ENCODE peak calls at places on chromosomes 4 and X, in ten cellular contexts. K, D, M, L, P, A, H, Q, V and S are unnamed samples.

GRCh38 chr4:79294064-79294463 is 31.8 kb downstream of the NAA11 start:
- DNase-seq in K (no peak), D (no peak), M (no peak), L (no peak), P (no peak), A (no peak), H (no peak), Q (no peak), V (no peak), S (no peak)

GRCh38 chrX:68417651-68418050 is 15.6 kb downstream of the OPHN1 start:
- DNase-seq in K (no peak), D (no peak), M (peak), L (no peak), P (no peak), A (no peak), H (no peak), Q (no peak), V (no peak), S (no peak)

GRCh38 chrX:19673334-19674040 is 158.2 kb upstream of the MAP3K15 start:
- DNase-seq in K (peak), D (peak), M (peak), L (peak), P (peak), A (peak), H (no peak), Q (no peak), V (no peak), S (no peak)

GRCh38 chrX:12332786-12333347 is 194.6 kb downstream of the FRMPD4 start:
- DNase-seq in K (no peak), D (no peak), M (no peak), L (no peak), P (no peak), A (no peak), H (no peak), Q (no peak), V (no peak), S (no peak)

GRCh38 chr4:106315476-106315967 is 487 bp downstream of the TBCK start:
- DNase-seq in K (no peak), D (peak), M (peak), L (peak), P (no peak), A (peak), H (peak), Q (no peak), V (peak), S (no peak)

GRCh38 chrX:46268429-46268828 is 276.8 kb downstream of the ZNF674 start:
- DNase-seq in K (no peak), D (peak), M (peak), L (peak), P (no peak), A (peak), H (no peak), Q (no peak), V (no peak), S (no peak)

GRCh38 chrX:9147631-9148189 is 113.8 kb upstream of the FAM9B start:
- DNase-seq in K (no peak), D (no peak), M (no peak), L (no peak), P (no peak), A (no peak), H (no peak), Q (no peak), V (no peak), S (no peak)

GRCh38 chrX:9707306-9708015 is 58.2 kb downstream of the GPR143 start:
- DNase-seq in K (no peak), D (no peak), M (no peak), L (no peak), P (no peak), A (no peak), H (no peak), Q (no peak), V (no peak), S (no peak)

GRCh38 chr4:75696551-75696950 is 23.3 kb upstream of the G3BP2 start:
- DNase-seq in K (no peak), D (no peak), M (no peak), L (no peak), P (no peak), A (no peak), H (no peak), Q (no peak), V (no peak), S (no peak)

GRCh38 chr4:152485726-152486276 is 50.1 kb downstream of the FBXW7 start:
- DNase-seq in K (no peak), D (peak), M (no peak), L (peak), P (no peak), A (peak), H (no peak), Q (no peak), V (no peak), S (no peak)

GRCh38 chrX:134695999-134696398 is 37.7 kb upstream of the PLAC1 start:
- DNase-seq in K (no peak), D (no peak), M (no peak), L (no peak), P (no peak), A (peak), H (no peak), Q (no peak), V (no peak), S (no peak)

GRCh38 chrX:138411048-138411447 is 300.5 kb downstream of the FGF13 start:
- DNase-seq in K (no peak), D (peak), M (no peak), L (no peak), P (no peak), A (no peak), H (no peak), Q (no peak), V (no peak), S (no peak)

GRCh38 chrX:112851161-112851779 is 10.6 kb upstream of the AMOT start:
- DNase-seq in K (no peak), D (no peak), M (peak), L (peak), P (no peak), A (peak), H (no peak), Q (no peak), V (no peak), S (no peak)

GRCh38 chrX:53188763-53189162 is 36.2 kb downstream of the KDM5C start:
- DNase-seq in K (no peak), D (no peak), M (no peak), L (peak), P (no peak), A (no peak), H (no peak), Q (no peak), V (no peak), S (no peak)

GRCh38 chrX:140916891-140917290 is 85.5 kb upstream of the SPANXB1 start:
- DNase-seq in K (no peak), D (no peak), M (no peak), L (no peak), P (no peak), A (no peak), H (no peak), Q (no peak), V (no peak), S (no peak)

GRCh38 chrX:27619459-27619858 is 29.3 kb downstream of the DCAF8L2 start:
- DNase-seq in K (no peak), D (peak), M (no peak), L (no peak), P (no peak), A (no peak), H (no peak), Q (no peak), V (no peak), S (no peak)

GRCh38 chr4:87489678-87490077 is 39.5 kb downstream of the SPARCL1 start:
- DNase-seq in K (no peak), D (no peak), M (no peak), L (no peak), P (no peak), A (peak), H (no peak), Q (no peak), V (no peak), S (no peak)

GRCh38 chr4:98801259-98801725 is 127.6 kb downstream of the EIF4E start:
- DNase-seq in K (no peak), D (peak), M (no peak), L (no peak), P (no peak), A (no peak), H (no peak), Q (no peak), V (no peak), S (no peak)

GRCh38 chr4:63717384-63717783 is 691.9 kb downstream of the TECRL start:
- DNase-seq in K (no peak), D (peak), M (peak), L (no peak), P (no peak), A (no peak), H (no peak), Q (no peak), V (no peak), S (no peak)

GRCh38 chr4:140012688-140013087 is 141.3 kb downstream of the MAML3 start:
- DNase-seq in K (peak), D (peak), M (peak), L (peak), P (no peak), A (peak), H (no peak), Q (peak), V (peak), S (no peak)

GRCh38 chr4:123746981-123747380 is 350.4 kb downstream of the SPRY1 start:
- DNase-seq in K (no peak), D (no peak), M (no peak), L (no peak), P (no peak), A (peak), H (no peak), Q (no peak), V (no peak), S (no peak)

GRCh38 chr4:48141048-48141447 is 7.0 kb upstream of the TXK start:
- DNase-seq in K (peak), D (peak), M (peak), L (peak), P (no peak), A (peak), H (no peak), Q (no peak), V (no peak), S (no peak)

GRCh38 chrX:38893441-38893840 is 92.2 kb downstream of the MID1IP1 start:
- DNase-seq in K (no peak), D (no peak), M (no peak), L (no peak), P (no peak), A (no peak), H (no peak), Q (no peak), V (no peak), S (no peak)

GRCh38 chrX:50495616-50496015 is 25.0 kb upstream of the DGKK start:
- DNase-seq in K (no peak), D (no peak), M (no peak), L (peak), P (no peak), A (peak), H (peak), Q (no peak), V (peak), S (no peak)

GRCh38 chr4:85717366-85717765 is 242.4 kb downstream of the ARHGAP24 start:
- DNase-seq in K (peak), D (no peak), M (no peak), L (no peak), P (no peak), A (peak), H (no peak), Q (no peak), V (no peak), S (no peak)

GRCh38 chrX:107008034-107008433 is 8.0 kb upstream of the MORC4 start:
- DNase-seq in K (no peak), D (no peak), M (no peak), L (no peak), P (no peak), A (no peak), H (no peak), Q (no peak), V (no peak), S (no peak)

GRCh38 chr4:140691369-140691768 is 64.8 kb downstream of the TBC1D9 start:
- DNase-seq in K (no peak), D (no peak), M (peak), L (peak), P (no peak), A (peak), H (no peak), Q (no peak), V (no peak), S (no peak)

GRCh38 chr4:149719357-149719756 is 96.3 kb downstream of the IQCM start:
- DNase-seq in K (no peak), D (no peak), M (no peak), L (no peak), P (no peak), A (peak), H (no peak), Q (no peak), V (no peak), S (no peak)

GRCh38 chr4:52572936-52573485 is 86.1 kb downstream of the USP46 start:
- DNase-seq in K (peak), D (no peak), M (no peak), L (peak), P (no peak), A (peak), H (no peak), Q (no peak), V (no peak), S (no peak)

GRCh38 chr4:17502764-17503163 is 9.1 kb downstream of the QDPR start:
- DNase-seq in K (no peak), D (no peak), M (no peak), L (peak), P (no peak), A (no peak), H (no peak), Q (no peak), V (no peak), S (no peak)

GRCh38 chr4:142440093-142440492 is 406.0 kb downstream of the INPP4B start:
- DNase-seq in K (no peak), D (no peak), M (no peak), L (no peak), P (no peak), A (no peak), H (no peak), Q (no peak), V (no peak), S (no peak)

GRCh38 chr4:5409980-5410618 is 298.3 kb downstream of the EVC2 start:
- DNase-seq in K (no peak), D (no peak), M (no peak), L (peak), P (no peak), A (no peak), H (no peak), Q (no peak), V (no peak), S (no peak)

GRCh38 chr4:168621806-168622589 is 125.1 kb downstream of the PALLD start:
- DNase-seq in K (no peak), D (no peak), M (no peak), L (peak), P (peak), A (peak), H (no peak), Q (no peak), V (no peak), S (no peak)

GRCh38 chrX:39905475-39905889 is 192.3 kb downstream of the BCOR start:
- DNase-seq in K (no peak), D (peak), M (no peak), L (no peak), P (no peak), A (peak), H (no peak), Q (no peak), V (no peak), S (no peak)

GRCh38 chr4:153748378-153748777 is 11.4 kb downstream of the RNF175 start:
- DNase-seq in K (no peak), D (peak), M (peak), L (peak), P (no peak), A (peak), H (peak), Q (no peak), V (no peak), S (no peak)

GRCh38 chr4:6198768-6199343 is 1.5 kb downstream of the JAKMIP1 start:
- DNase-seq in K (no peak), D (no peak), M (no peak), L (peak), P (peak), A (peak), H (no peak), Q (no peak), V (no peak), S (no peak)

GRCh38 chrX:49165901-49166881 is 3.6 kb downstream of the MAGIX start:
- DNase-seq in K (no peak), D (peak), M (no peak), L (peak), P (peak), A (peak), H (peak), Q (peak), V (peak), S (peak)

GRCh38 chrX:132614297-132614696 is 125.5 kb upstream of the MBNL3 start:
- DNase-seq in K (no peak), D (no peak), M (no peak), L (no peak), P (no peak), A (no peak), H (no peak), Q (no peak), V (no peak), S (no peak)
- TF ChIP-seq CTCF in K (peak), D (peak), M (peak), L (peak), P (no peak), A (peak), H (no peak), Q (no peak), V (no peak), S (peak)

GRCh38 chr4:16126714-16127113 is 42.9 kb upstream of the PROM1 start:
- DNase-seq in K (no peak), D (no peak), M (no peak), L (no peak), P (no peak), A (no peak), H (no peak), Q (no peak), V (no peak), S (no peak)
- TF ChIP-seq CTCF in K (no peak), D (no peak), M (no peak), L (no peak), P (no peak), A (no peak), H (no peak), Q (no peak), V (no peak), S (no peak)

DNA sequence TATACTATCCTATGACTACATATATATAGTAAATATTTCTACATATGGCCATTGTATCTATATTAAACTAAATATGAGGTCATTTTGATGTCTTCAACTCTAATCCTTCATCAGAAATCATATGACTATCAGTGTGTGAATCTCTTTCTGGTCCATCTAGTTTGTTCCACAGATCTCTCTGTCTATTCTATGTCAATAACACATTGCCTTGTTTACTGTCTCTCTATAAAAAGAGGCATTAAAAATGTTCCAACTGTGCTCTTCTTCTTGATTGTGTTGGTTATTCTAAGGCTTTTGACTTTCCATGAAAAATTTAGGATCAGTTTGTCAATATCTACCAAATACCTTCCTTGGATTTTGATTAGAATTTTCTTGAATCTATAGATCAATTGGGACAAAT is 338.3 kb upstream of the FSTL5 start:
- DNase-seq in K (no peak), D (no peak), M (no peak), L (no peak), P (no peak), A (no peak), H (no peak), Q (no peak), V (no peak), S (no peak)
- TF ChIP-seq CTCF in K (no peak), D (no peak), M (no peak), L (no peak), P (no peak), A (no peak), H (no peak), Q (no peak), V (no peak), S (no peak)

GRCh38 chrX:74536142-74537010 is 78.0 kb downstream of the RLIM start:
- DNase-seq in K (peak), D (peak), M (no peak), L (peak), P (peak), A (peak), H (peak), Q (peak), V (peak), S (peak)
- TF ChIP-seq CTCF in K (peak), D (peak), M (peak), L (peak), P (no peak), A (peak), H (no peak), Q (no peak), V (peak), S (peak)

DNA sequence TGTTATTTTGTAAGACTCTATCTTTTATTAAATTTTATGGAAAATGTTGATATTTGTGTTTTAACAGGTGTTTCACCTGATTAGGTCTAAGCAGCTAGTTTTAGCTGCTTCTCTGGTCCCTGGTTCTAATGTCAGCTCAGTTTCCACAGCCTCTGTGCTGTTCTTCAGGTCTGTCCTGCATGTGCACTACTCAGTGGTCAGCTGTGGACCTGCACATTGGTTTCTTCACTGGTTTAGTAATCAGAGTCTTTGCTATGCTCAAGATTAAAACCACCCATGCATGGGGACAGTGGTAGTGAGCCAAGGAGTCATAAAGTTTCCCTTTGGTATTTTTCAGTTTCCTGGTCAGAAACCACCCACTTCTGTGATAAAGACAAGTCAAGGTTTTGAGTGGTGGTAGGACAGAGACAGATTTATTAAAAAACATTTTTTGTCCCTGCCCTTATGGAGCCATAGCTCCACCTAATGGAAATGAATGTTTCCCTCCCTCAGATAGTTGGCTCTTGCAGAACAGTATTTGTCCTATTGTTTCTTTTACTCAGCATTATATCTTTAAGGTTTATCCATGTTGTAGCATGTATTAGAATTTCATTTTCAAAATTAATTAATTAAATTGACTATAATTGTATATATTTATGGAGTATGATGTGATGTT is 36.8 kb upstream of the VBP1 start:
- DNase-seq in K (no peak), D (no peak), M (no peak), L (peak), P (no peak), A (peak), H (no peak), Q (no peak), V (no peak), S (no peak)
- TF ChIP-seq CTCF in K (no peak), D (peak), M (peak), L (peak), P (no peak), A (no peak), H (no peak), Q (no peak), V (no peak), S (no peak)

GRCh38 chr4:22091351-22091731 is 142.8 kb upstream of the KCNIP4 start:
- DNase-seq in K (no peak), D (no peak), M (no peak), L (no peak), P (no peak), A (no peak), H (no peak), Q (no peak), V (no peak), S (no peak)
- TF ChIP-seq CTCF in K (no peak), D (no peak), M (no peak), L (no peak), P (no peak), A (no peak), H (no peak), Q (no peak), V (no peak), S (peak)